ENCODE peak calls at places on chromosomes 11 and 22, in nine cellular contexts. One of them, this sample, is unnamed.

GRCh38 chr11:64224151-64224890 is 1.7 kb downstream of the TRPT1 start:
- DNase-seq in lung: no peak
- DNase-seq in caudate nucleus: no peak
- DNase-seq in fibroblast of lung: no peak
- DNase-seq in RWPE2: peak
- DNase-seq in neural progenitor cell: no peak
- DNase-seq in pancreas: peak
- DNase-seq in mammary epithelial cell: peak
- DNase-seq in CD8-positive, alpha-beta memory T cell: no peak
- DNase-seq in this sample: no peak

GRCh38 chr11:105670811-105671210 is 60.9 kb downstream of the GRIA4 start:
- DNase-seq in pancreas: no peak
- DNase-seq in neural progenitor cell: no peak
- DNase-seq in lung: no peak
- DNase-seq in mammary epithelial cell: no peak
- DNase-seq in fibroblast of lung: no peak
- DNase-seq in RWPE2: no peak
- DNase-seq in CD8-positive, alpha-beta memory T cell: no peak
- DNase-seq in caudate nucleus: no peak
- DNase-seq in this sample: no peak

GRCh38 chr11:117823294-117823940 is 1.1 kb downstream of the FXYD2 start:
- DNase-seq in pancreas: peak
- DNase-seq in neural progenitor cell: peak
- DNase-seq in lung: no peak
- DNase-seq in mammary epithelial cell: no peak
- DNase-seq in fibroblast of lung: no peak
- DNase-seq in caudate nucleus: no peak
- DNase-seq in RWPE2: peak
- DNase-seq in CD8-positive, alpha-beta memory T cell: no peak
- DNase-seq in this sample: no peak

GRCh38 chr11:78798567-78799170 is 224.0 kb upstream of the NARS2 start:
- DNase-seq in mammary epithelial cell: peak
- DNase-seq in caudate nucleus: no peak
- DNase-seq in lung: peak
- DNase-seq in neural progenitor cell: peak
- DNase-seq in RWPE2: no peak
- DNase-seq in pancreas: peak
- DNase-seq in CD8-positive, alpha-beta memory T cell: no peak
- DNase-seq in fibroblast of lung: peak
- DNase-seq in this sample: peak

GRCh38 chr11:83779876-83780275 is 493.7 kb upstream of the CCDC90B start:
- DNase-seq in lung: no peak
- DNase-seq in fibroblast of lung: peak
- DNase-seq in CD8-positive, alpha-beta memory T cell: no peak
- DNase-seq in caudate nucleus: no peak
- DNase-seq in neural progenitor cell: no peak
- DNase-seq in mammary epithelial cell: no peak
- DNase-seq in RWPE2: no peak
- DNase-seq in pancreas: no peak
- DNase-seq in this sample: no peak

GRCh38 chr11:110130642-110131238 is 37.5 kb downstream of the ZC3H12C start:
- DNase-seq in CD8-positive, alpha-beta memory T cell: no peak
- DNase-seq in lung: no peak
- DNase-seq in pancreas: no peak
- DNase-seq in fibroblast of lung: peak
- DNase-seq in neural progenitor cell: peak
- DNase-seq in caudate nucleus: no peak
- DNase-seq in mammary epithelial cell: peak
- DNase-seq in RWPE2: no peak
- DNase-seq in this sample: no peak

GRCh38 chr22:21632237-21632895 is at the start of gene CCDC116:
- DNase-seq in fibroblast of lung: no peak
- DNase-seq in caudate nucleus: no peak
- DNase-seq in mammary epithelial cell: no peak
- DNase-seq in lung: no peak
- DNase-seq in CD8-positive, alpha-beta memory T cell: peak
- DNase-seq in RWPE2: no peak
- DNase-seq in neural progenitor cell: peak
- DNase-seq in pancreas: no peak
- DNase-seq in this sample: no peak

GRCh38 chr11:130779943-130780342 is 136.3 kb downstream of the SNX19 start:
- DNase-seq in fibroblast of lung: no peak
- DNase-seq in mammary epithelial cell: no peak
- DNase-seq in pancreas: no peak
- DNase-seq in lung: no peak
- DNase-seq in CD8-positive, alpha-beta memory T cell: no peak
- DNase-seq in RWPE2: no peak
- DNase-seq in neural progenitor cell: no peak
- DNase-seq in caudate nucleus: no peak
- DNase-seq in this sample: no peak

GRCh38 chr22:47446821-47447810 is 684.7 kb downstream of the TBC1D22A start:
- DNase-seq in RWPE2: no peak
- DNase-seq in fibroblast of lung: no peak
- DNase-seq in caudate nucleus: no peak
- DNase-seq in neural progenitor cell: no peak
- DNase-seq in pancreas: no peak
- DNase-seq in CD8-positive, alpha-beta memory T cell: no peak
- DNase-seq in lung: no peak
- DNase-seq in mammary epithelial cell: no peak
- DNase-seq in this sample: no peak

GRCh38 chr11:8230178-8230859 is 33.4 kb downstream of the LMO1 start:
- DNase-seq in mammary epithelial cell: no peak
- DNase-seq in lung: no peak
- DNase-seq in CD8-positive, alpha-beta memory T cell: no peak
- DNase-seq in caudate nucleus: no peak
- DNase-seq in neural progenitor cell: no peak
- DNase-seq in RWPE2: no peak
- DNase-seq in pancreas: no peak
- DNase-seq in fibroblast of lung: no peak
- DNase-seq in this sample: no peak

GRCh38 chr22:46432164-46433068 is 96.9 kb downstream of the TRMU start:
- DNase-seq in CD8-positive, alpha-beta memory T cell: peak
- DNase-seq in pancreas: no peak
- DNase-seq in mammary epithelial cell: no peak
- DNase-seq in lung: no peak
- DNase-seq in fibroblast of lung: no peak
- DNase-seq in neural progenitor cell: no peak
- DNase-seq in caudate nucleus: no peak
- DNase-seq in RWPE2: peak
- DNase-seq in this sample: no peak

GRCh38 chr11:28144808-28145207 is 36.6 kb downstream of the METTL15 start:
- DNase-seq in fibroblast of lung: peak
- DNase-seq in mammary epithelial cell: peak
- DNase-seq in caudate nucleus: no peak
- DNase-seq in pancreas: no peak
- DNase-seq in neural progenitor cell: no peak
- DNase-seq in RWPE2: no peak
- DNase-seq in CD8-positive, alpha-beta memory T cell: no peak
- DNase-seq in lung: no peak
- DNase-seq in this sample: no peak

GRCh38 chr11:67317365-67318238 is 14.3 kb downstream of the SSH3 start:
- DNase-seq in CD8-positive, alpha-beta memory T cell: peak
- DNase-seq in mammary epithelial cell: peak
- DNase-seq in lung: peak
- DNase-seq in caudate nucleus: peak
- DNase-seq in RWPE2: peak
- DNase-seq in pancreas: peak
- DNase-seq in fibroblast of lung: peak
- DNase-seq in neural progenitor cell: peak
- DNase-seq in this sample: peak

GRCh38 chr22:46764140-46764680 is 1.8 kb downstream of the TBC1D22A start:
- DNase-seq in CD8-positive, alpha-beta memory T cell: no peak
- DNase-seq in neural progenitor cell: no peak
- DNase-seq in mammary epithelial cell: no peak
- DNase-seq in RWPE2: no peak
- DNase-seq in lung: no peak
- DNase-seq in caudate nucleus: no peak
- DNase-seq in pancreas: no peak
- DNase-seq in fibroblast of lung: no peak
- DNase-seq in this sample: no peak

DNA sequence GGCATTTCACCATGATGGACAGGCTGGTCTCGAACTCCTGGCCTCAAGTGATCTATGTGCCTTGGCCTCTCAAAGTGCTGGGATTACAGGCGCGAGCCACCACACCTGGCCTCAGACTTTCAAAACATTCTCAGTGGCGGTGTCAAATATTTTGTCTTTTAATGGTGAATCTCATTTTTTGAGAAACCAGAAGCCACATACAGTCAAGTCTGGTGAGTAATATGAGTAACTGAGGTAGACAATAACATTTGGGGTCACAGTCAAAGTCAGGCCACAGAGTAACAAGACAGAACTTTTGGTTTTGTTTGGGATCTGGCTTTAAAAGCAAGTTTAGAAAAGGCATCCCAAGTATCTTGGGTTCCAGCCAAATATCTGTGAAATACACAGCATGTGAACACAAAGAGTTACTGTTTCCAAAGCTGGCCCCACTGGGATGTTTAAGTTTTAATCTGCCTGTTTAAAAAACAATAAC is 5.6 kb upstream of the TMA7B start:
- DNase-seq in mammary epithelial cell: peak
- DNase-seq in CD8-positive, alpha-beta memory T cell: no peak
- DNase-seq in neural progenitor cell: no peak
- DNase-seq in fibroblast of lung: peak
- DNase-seq in RWPE2: no peak
- DNase-seq in lung: no peak
- DNase-seq in pancreas: no peak
- DNase-seq in caudate nucleus: no peak
- DNase-seq in this sample: no peak
- H3K27ac ChIP-seq in mammary epithelial cell: no peak
- H3K27ac ChIP-seq in CD8-positive, alpha-beta memory T cell: no peak
- H3K27ac ChIP-seq in neural progenitor cell: no peak
- H3K27ac ChIP-seq in fibroblast of lung: no peak
- H3K27ac ChIP-seq in RWPE2: no peak
- H3K27ac ChIP-seq in lung: no peak
- H3K27ac ChIP-seq in pancreas: no peak
- H3K27ac ChIP-seq in caudate nucleus: no peak
- H3K27ac ChIP-seq in this sample: no peak

GRCh38 chr22:30291334-30291892 is 2.1 kb upstream of the CASTOR1 start:
- DNase-seq in RWPE2: no peak
- DNase-seq in neural progenitor cell: no peak
- DNase-seq in fibroblast of lung: no peak
- DNase-seq in CD8-positive, alpha-beta memory T cell: no peak
- DNase-seq in mammary epithelial cell: no peak
- DNase-seq in caudate nucleus: no peak
- DNase-seq in pancreas: no peak
- DNase-seq in lung: no peak
- DNase-seq in this sample: no peak
- H3K27ac ChIP-seq in RWPE2: peak
- H3K27ac ChIP-seq in neural progenitor cell: no peak
- H3K27ac ChIP-seq in fibroblast of lung: no peak
- H3K27ac ChIP-seq in CD8-positive, alpha-beta memory T cell: no peak
- H3K27ac ChIP-seq in mammary epithelial cell: no peak
- H3K27ac ChIP-seq in caudate nucleus: peak
- H3K27ac ChIP-seq in pancreas: peak
- H3K27ac ChIP-seq in lung: peak
- H3K27ac ChIP-seq in this sample: peak

GRCh38 chr11:10872097-10872496 is 14.2 kb upstream of the ZBED5 start:
- DNase-seq in pancreas: no peak
- DNase-seq in RWPE2: no peak
- DNase-seq in mammary epithelial cell: no peak
- DNase-seq in lung: no peak
- DNase-seq in fibroblast of lung: no peak
- DNase-seq in caudate nucleus: no peak
- DNase-seq in CD8-positive, alpha-beta memory T cell: no peak
- DNase-seq in neural progenitor cell: no peak
- DNase-seq in this sample: no peak

GRCh38 chr11:10875430-10876021 is 17.7 kb upstream of the ZBED5 start:
- DNase-seq in mammary epithelial cell: no peak
- DNase-seq in caudate nucleus: no peak
- DNase-seq in RWPE2: no peak
- DNase-seq in lung: no peak
- DNase-seq in fibroblast of lung: no peak
- DNase-seq in pancreas: no peak
- DNase-seq in neural progenitor cell: no peak
- DNase-seq in CD8-positive, alpha-beta memory T cell: no peak
- DNase-seq in this sample: no peak

GRCh38 chr11:10881892-10882291 is 24.0 kb upstream of the ZBED5 start:
- DNase-seq in caudate nucleus: no peak
- DNase-seq in neural progenitor cell: no peak
- DNase-seq in CD8-positive, alpha-beta memory T cell: no peak
- DNase-seq in RWPE2: no peak
- DNase-seq in lung: no peak
- DNase-seq in pancreas: no peak
- DNase-seq in fibroblast of lung: no peak
- DNase-seq in mammary epithelial cell: no peak
- DNase-seq in this sample: no peak

GRCh38 chr11:10878408-10879214 is 20.8 kb upstream of the ZBED5 start:
- DNase-seq in pancreas: no peak
- DNase-seq in RWPE2: no peak
- DNase-seq in mammary epithelial cell: peak
- DNase-seq in lung: no peak
- DNase-seq in caudate nucleus: no peak
- DNase-seq in fibroblast of lung: peak
- DNase-seq in neural progenitor cell: peak
- DNase-seq in CD8-positive, alpha-beta memory T cell: no peak
- DNase-seq in this sample: no peak

GRCh38 chr11:10876168-10876567 is 18.3 kb upstream of the ZBED5 start:
- DNase-seq in CD8-positive, alpha-beta memory T cell: no peak
- DNase-seq in neural progenitor cell: no peak
- DNase-seq in mammary epithelial cell: no peak
- DNase-seq in lung: no peak
- DNase-seq in RWPE2: no peak
- DNase-seq in fibroblast of lung: no peak
- DNase-seq in caudate nucleus: no peak
- DNase-seq in pancreas: no peak
- DNase-seq in this sample: no peak
- H3K27ac ChIP-seq in CD8-positive, alpha-beta memory T cell: no peak
- H3K27ac ChIP-seq in neural progenitor cell: no peak
- H3K27ac ChIP-seq in mammary epithelial cell: no peak
- H3K27ac ChIP-seq in lung: no peak
- H3K27ac ChIP-seq in RWPE2: peak
- H3K27ac ChIP-seq in fibroblast of lung: no peak
- H3K27ac ChIP-seq in caudate nucleus: no peak
- H3K27ac ChIP-seq in pancreas: no peak
- H3K27ac ChIP-seq in this sample: no peak

GRCh38 chr11:13208921-13209320 is 68.7 kb upstream of the BMAL1 start:
- DNase-seq in fibroblast of lung: no peak
- DNase-seq in RWPE2: no peak
- DNase-seq in pancreas: no peak
- DNase-seq in mammary epithelial cell: no peak
- DNase-seq in lung: no peak
- DNase-seq in CD8-positive, alpha-beta memory T cell: no peak
- DNase-seq in neural progenitor cell: no peak
- DNase-seq in caudate nucleus: no peak
- DNase-seq in this sample: no peak
- H3K27ac ChIP-seq in fibroblast of lung: peak
- H3K27ac ChIP-seq in RWPE2: peak
- H3K27ac ChIP-seq in pancreas: no peak
- H3K27ac ChIP-seq in mammary epithelial cell: peak
- H3K27ac ChIP-seq in lung: no peak
- H3K27ac ChIP-seq in CD8-positive, alpha-beta memory T cell: no peak
- H3K27ac ChIP-seq in neural progenitor cell: no peak
- H3K27ac ChIP-seq in caudate nucleus: peak
- H3K27ac ChIP-seq in this sample: no peak